ENCODE peak calls at places on chromosomes 12 and 14, in four cellular contexts. One of them, this sample, is unnamed.

GRCh38 chr14:94971750-94972149 is 185.6 kb downstream of the DICER1 start:
- DNase-seq in OCI-LY7: no peak
- DNase-seq in RWPE2: no peak
- DNase-seq in K562: no peak
- DNase-seq in this sample: no peak

GRCh38 chr12:29346764-29347421 is 34.1 kb downstream of the ERGIC2 start:
- DNase-seq in K562: no peak
- DNase-seq in OCI-LY7: no peak
- DNase-seq in RWPE2: no peak
- DNase-seq in this sample: no peak

GRCh38 chr12:50419112-50419909 is 18.6 kb downstream of the LARP4 start:
- DNase-seq in OCI-LY7: no peak
- DNase-seq in K562: no peak
- DNase-seq in RWPE2: no peak
- DNase-seq in this sample: no peak

GRCh38 chr14:60348211-60348610 is 99.2 kb downstream of the PPM1A start:
- DNase-seq in OCI-LY7: peak
- DNase-seq in RWPE2: no peak
- DNase-seq in K562: no peak
- DNase-seq in this sample: no peak

GRCh38 chr12:116376354-116377193 is 99.1 kb upstream of the MED13L start:
- DNase-seq in K562: no peak
- DNase-seq in RWPE2: no peak
- DNase-seq in OCI-LY7: no peak
- DNase-seq in this sample: no peak

GRCh38 chr12:132952371-132953162 is 3.5 kb downstream of the ZNF605 start:
- DNase-seq in K562: no peak
- DNase-seq in OCI-LY7: no peak
- DNase-seq in RWPE2: no peak
- DNase-seq in this sample: no peak

GRCh38 chr14:38311655-38312054 is 55.8 kb upstream of the CLEC14A start:
- DNase-seq in OCI-LY7: no peak
- DNase-seq in RWPE2: no peak
- DNase-seq in K562: no peak
- DNase-seq in this sample: no peak

GRCh38 chr12:67482751-67483661 is 165.5 kb upstream of the DYRK2 start:
- DNase-seq in RWPE2: no peak
- DNase-seq in K562: no peak
- DNase-seq in OCI-LY7: peak
- DNase-seq in this sample: no peak

GRCh38 chr12:106123551-106123991 is 15.2 kb downstream of the NUAK1 start:
- DNase-seq in K562: no peak
- DNase-seq in OCI-LY7: no peak
- DNase-seq in RWPE2: no peak
- DNase-seq in this sample: peak

GRCh38 chr14:73269729-73270651 is 32.7 kb downstream of the PAPLN start:
- DNase-seq in OCI-LY7: peak
- DNase-seq in RWPE2: no peak
- DNase-seq in K562: no peak
- DNase-seq in this sample: peak

GRCh38 chr14:61153436-61153835 is 127.7 kb downstream of the TMEM30B start:
- DNase-seq in K562: no peak
- DNase-seq in RWPE2: no peak
- DNase-seq in OCI-LY7: no peak
- DNase-seq in this sample: no peak

GRCh38 chr12:124456652-124457152 is 110.7 kb downstream of the NCOR2 start:
- DNase-seq in K562: no peak
- DNase-seq in OCI-LY7: no peak
- DNase-seq in RWPE2: no peak
- DNase-seq in this sample: no peak

GRCh38 chr14:94599656-94600004 is 12.6 kb upstream of the SERPINA3 start:
- DNase-seq in K562: no peak
- DNase-seq in RWPE2: no peak
- DNase-seq in OCI-LY7: no peak
- DNase-seq in this sample: no peak

GRCh38 chr14:59398841-59399240 is 66.3 kb downstream of the GPR135 start:
- DNase-seq in RWPE2: no peak
- DNase-seq in K562: no peak
- DNase-seq in OCI-LY7: no peak
- DNase-seq in this sample: no peak

GRCh38 chr14:43706901-43707300 is 800.2 kb downstream of the FSCB start:
- DNase-seq in RWPE2: no peak
- DNase-seq in K562: no peak
- DNase-seq in OCI-LY7: no peak
- DNase-seq in this sample: no peak

GRCh38 chr12:102757874-102758244 is 159.2 kb downstream of the PAH start:
- DNase-seq in OCI-LY7: no peak
- DNase-seq in K562: no peak
- DNase-seq in RWPE2: no peak
- DNase-seq in this sample: no peak

GRCh38 chr12:46214668-46215429 is 54.0 kb downstream of the SLC38A1 start:
- DNase-seq in OCI-LY7: peak
- DNase-seq in RWPE2: no peak
- DNase-seq in K562: no peak
- DNase-seq in this sample: no peak

GRCh38 chr12:121509339-121509738 is 71.5 kb downstream of the KDM2B start:
- DNase-seq in OCI-LY7: no peak
- DNase-seq in RWPE2: no peak
- DNase-seq in K562: no peak
- DNase-seq in this sample: no peak

GRCh38 chr14:35341454-35342159 is 49.4 kb downstream of the PSMA6 start:
- DNase-seq in RWPE2: peak
- DNase-seq in OCI-LY7: no peak
- DNase-seq in K562: no peak
- DNase-seq in this sample: peak

GRCh38 chr14:61145903-61146411 is 135.2 kb downstream of the TMEM30B start:
- DNase-seq in RWPE2: no peak
- DNase-seq in K562: no peak
- DNase-seq in OCI-LY7: no peak
- DNase-seq in this sample: no peak

GRCh38 chr12:39145175-39145999 is 240.0 kb upstream of the CPNE8 start:
- DNase-seq in K562: peak
- DNase-seq in OCI-LY7: no peak
- DNase-seq in RWPE2: no peak
- DNase-seq in this sample: no peak

GRCh38 chr12:42652048-42652447 is 62.5 kb upstream of the PRICKLE1 start:
- DNase-seq in K562: no peak
- DNase-seq in RWPE2: no peak
- DNase-seq in OCI-LY7: no peak
- DNase-seq in this sample: no peak

GRCh38 chr12:56282581-56282980 is 15.8 kb downstream of the COQ10A start:
- DNase-seq in OCI-LY7: no peak
- DNase-seq in K562: no peak
- DNase-seq in RWPE2: no peak
- DNase-seq in this sample: no peak

GRCh38 chr12:56282030-56282429 is 15.3 kb downstream of the COQ10A start:
- DNase-seq in RWPE2: no peak
- DNase-seq in K562: no peak
- DNase-seq in OCI-LY7: no peak
- DNase-seq in this sample: no peak

GRCh38 chr12:56288705-56289387 is 11.3 kb downstream of the CS start:
- DNase-seq in K562: no peak
- DNase-seq in OCI-LY7: no peak
- DNase-seq in RWPE2: no peak
- DNase-seq in this sample: no peak

GRCh38 chr12:56280849-56281248 is 14.1 kb downstream of the COQ10A start:
- DNase-seq in K562: no peak
- DNase-seq in RWPE2: no peak
- DNase-seq in OCI-LY7: no peak
- DNase-seq in this sample: no peak

GRCh38 chr12:56286044-56286830 is 13.9 kb downstream of the CS start:
- DNase-seq in OCI-LY7: no peak
- DNase-seq in RWPE2: no peak
- DNase-seq in K562: no peak
- DNase-seq in this sample: no peak
- H3K27ac ChIP-seq in OCI-LY7: no peak
- H3K27ac ChIP-seq in RWPE2: no peak
- H3K27ac ChIP-seq in K562: no peak
- H3K27ac ChIP-seq in this sample: no peak

DNA sequence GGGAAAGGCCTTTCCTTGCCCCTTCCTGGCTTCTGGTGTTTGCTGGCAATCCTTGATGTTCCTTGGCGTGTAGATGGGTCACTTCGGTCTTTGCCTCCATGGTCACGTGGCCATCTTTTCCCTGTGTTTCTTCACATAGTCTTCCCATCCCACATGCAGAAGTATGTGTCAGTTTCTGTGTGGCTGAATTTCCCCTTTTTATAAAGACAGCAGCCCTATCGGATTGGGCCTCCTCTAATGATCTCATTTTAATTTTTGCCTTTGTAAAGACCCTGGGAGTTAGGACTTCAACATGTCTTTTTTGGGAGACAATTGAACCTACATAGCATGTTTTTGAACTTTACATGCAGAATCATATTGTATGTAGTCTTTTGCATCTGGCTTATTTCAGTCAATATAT is 107.2 kb upstream of the FGD4 start:
- DNase-seq in RWPE2: no peak
- DNase-seq in K562: no peak
- DNase-seq in OCI-LY7: no peak
- DNase-seq in this sample: no peak
- TF ChIP-seq CTCF in RWPE2: no peak
- TF ChIP-seq CTCF in K562: no peak
- TF ChIP-seq CTCF in OCI-LY7: no peak
- TF ChIP-seq CTCF in this sample: no peak

DNA sequence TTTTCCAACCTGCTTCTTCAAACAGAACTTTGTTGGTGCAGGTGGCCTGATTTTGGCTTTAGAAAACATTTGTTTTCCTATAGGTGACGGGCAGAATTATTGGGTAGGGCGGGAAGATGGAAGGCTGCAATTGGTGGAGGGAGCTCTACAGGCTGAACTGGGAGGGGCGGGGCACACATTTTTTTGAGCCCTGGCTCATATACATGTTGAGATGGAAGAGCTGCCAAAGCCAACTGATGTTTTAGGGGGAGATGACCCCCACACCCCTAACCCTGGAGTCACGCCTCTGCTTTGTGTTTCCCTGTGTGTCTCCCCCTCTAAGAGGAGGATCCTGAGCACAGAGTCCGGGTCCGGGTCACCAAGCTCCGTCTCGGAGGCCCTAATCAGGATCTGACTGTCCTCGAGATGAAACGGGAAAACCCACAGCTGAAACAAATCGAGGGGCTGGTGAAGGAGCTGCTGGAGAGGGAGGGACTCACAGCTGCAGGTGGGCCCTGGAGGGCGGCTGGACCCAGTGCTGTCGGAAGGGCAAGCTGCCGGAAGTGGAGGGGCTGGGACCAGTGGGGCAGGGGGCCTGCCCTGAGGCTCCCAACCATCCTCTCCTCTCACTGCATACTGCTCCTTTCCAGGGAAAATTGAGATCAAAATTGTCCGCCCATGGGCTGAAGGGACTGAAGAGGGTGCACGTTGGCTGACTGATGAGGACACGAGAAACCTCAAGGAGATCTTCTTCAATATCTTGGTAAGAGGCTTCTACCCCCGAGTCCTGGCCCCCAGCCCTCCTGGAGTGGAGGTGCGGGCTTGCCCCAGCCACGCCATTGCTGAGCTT is 18.6 kb downstream of the AGAP2 start:
- DNase-seq in OCI-LY7: no peak
- DNase-seq in RWPE2: no peak
- DNase-seq in K562: no peak
- DNase-seq in this sample: no peak
- H3K4me3 ChIP-seq in OCI-LY7: no peak
- H3K4me3 ChIP-seq in RWPE2: no peak
- H3K4me3 ChIP-seq in K562: no peak
- H3K4me3 ChIP-seq in this sample: no peak

DNA sequence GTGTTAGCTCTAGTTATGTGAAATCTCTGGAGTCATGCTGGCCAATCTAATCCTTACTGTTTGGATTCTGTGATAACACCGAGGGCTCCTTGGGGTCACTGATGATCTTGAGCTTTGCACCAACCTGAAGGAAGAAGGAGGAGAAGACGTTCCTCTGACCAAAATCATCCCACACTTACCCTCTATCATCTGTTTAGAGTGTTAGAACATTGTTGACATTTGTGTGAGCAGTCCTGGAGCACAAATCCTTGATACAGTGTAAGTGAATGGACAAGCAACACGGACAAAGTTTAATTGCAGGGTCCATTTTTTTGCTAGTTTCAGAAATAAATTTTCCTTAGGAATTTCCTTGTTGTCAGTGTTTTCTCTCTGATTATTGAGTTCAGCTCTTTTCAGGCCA is 181.7 kb downstream of the AKAP6 start:
- DNase-seq in OCI-LY7: no peak
- DNase-seq in RWPE2: no peak
- DNase-seq in K562: no peak
- DNase-seq in this sample: no peak
- H3K27ac ChIP-seq in OCI-LY7: no peak
- H3K27ac ChIP-seq in RWPE2: peak
- H3K27ac ChIP-seq in K562: no peak
- H3K27ac ChIP-seq in this sample: peak

DNA sequence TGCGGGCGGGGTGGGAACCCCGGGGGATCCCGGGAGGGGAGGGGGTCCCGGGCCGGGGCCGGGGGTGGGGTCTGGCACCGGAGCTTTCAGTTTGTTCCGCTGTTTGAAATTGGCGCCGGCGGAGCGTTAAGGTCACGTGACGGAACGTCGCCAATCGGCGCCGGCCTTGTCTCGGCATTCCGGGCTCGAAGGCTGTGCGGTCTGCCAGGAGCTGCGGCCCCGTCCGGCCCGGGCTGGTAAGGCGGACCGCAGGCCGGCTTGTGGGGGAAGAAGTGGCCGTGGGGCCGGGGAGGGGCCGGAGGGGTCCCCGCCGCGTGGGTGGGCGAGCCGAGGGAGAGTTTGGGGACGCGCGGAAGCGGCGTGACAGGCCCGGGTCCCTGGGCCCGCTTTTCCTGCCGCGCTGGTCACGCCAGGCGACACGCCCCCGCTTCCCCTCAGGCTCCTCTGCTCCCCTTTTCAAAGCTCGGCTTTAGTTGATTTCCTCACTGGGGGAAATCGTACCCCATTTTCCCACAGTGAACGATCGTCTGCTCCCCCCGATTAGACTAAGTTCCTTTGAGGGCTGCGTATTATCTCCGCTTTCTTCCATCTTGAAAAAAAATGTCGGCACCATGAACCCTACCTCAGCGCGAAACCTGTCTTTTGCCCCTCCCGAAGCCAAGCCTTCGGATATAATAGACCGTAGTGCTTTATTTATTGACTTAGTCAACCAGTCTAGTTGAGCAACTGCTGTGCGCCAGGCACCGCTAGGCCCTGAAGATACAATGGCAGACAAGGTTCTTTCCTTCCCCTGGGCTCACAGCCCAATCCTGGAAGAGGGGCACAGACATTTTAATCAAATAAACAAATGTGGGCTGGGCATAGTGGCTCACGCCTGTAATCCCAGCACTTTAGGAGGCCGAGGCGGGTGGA is at the start of the genes FOXM1 and RHNO1:
- DNase-seq in RWPE2: peak
- DNase-seq in K562: peak
- DNase-seq in OCI-LY7: peak
- DNase-seq in this sample: peak
- TF ChIP-seq CTCF in RWPE2: no peak
- TF ChIP-seq CTCF in K562: no peak
- TF ChIP-seq CTCF in OCI-LY7: no peak
- TF ChIP-seq CTCF in this sample: no peak

GRCh38 chr12:13179159-13180074 is 17.1 kb upstream of the EMP1 start:
- DNase-seq in K562: no peak
- DNase-seq in OCI-LY7: no peak
- DNase-seq in RWPE2: peak
- DNase-seq in this sample: no peak
- H3K4me3 ChIP-seq in K562: no peak
- H3K4me3 ChIP-seq in OCI-LY7: no peak
- H3K4me3 ChIP-seq in RWPE2: no peak
- H3K4me3 ChIP-seq in this sample: peak

GRCh38 chr12:56999456-56999855 is 6.9 kb downstream of the ZBTB39 start:
- DNase-seq in OCI-LY7: no peak
- DNase-seq in RWPE2: no peak
- DNase-seq in K562: no peak
- DNase-seq in this sample: no peak
- H3K27ac ChIP-seq in OCI-LY7: no peak
- H3K27ac ChIP-seq in RWPE2: no peak
- H3K27ac ChIP-seq in K562: no peak
- H3K27ac ChIP-seq in this sample: no peak